ENCODE peak calls at places on chromosome 11, in seven cellular contexts. I is uterus, G is mammary epithelial cell, N is neural progenitor cell, P is tibial artery, K is heart left ventricle, R is transverse colon. V is an unnamed sample.
A peak's percentile ranks its signal among the peaks of the same experiment; 100 is the strongest.

GRCh38 chr11:9330387-9331384 is 16.3 kb upstream of the TMEM41B start:
- DNase-seq in K (no peak), R (no peak), N (no peak), I (no peak), G (peak; percentile 71), P (no peak), V (no peak)

GRCh38 chr11:46264976-46265375 is 12.5 kb upstream of the CREB3L1 start:
- DNase-seq in I (no peak), K (no peak), G (no peak), N (no peak), R (no peak), P (no peak), V (no peak)

GRCh38 chr11:105989124-105989523 is 32.9 kb downstream of the MSANTD4 start:
- DNase-seq in N (no peak), G (no peak), R (no peak), P (no peak), I (no peak), K (no peak), V (no peak)

GRCh38 chr11:76844511-76844910 is 16.2 kb upstream of the ACER3 start:
- DNase-seq in R (no peak), I (no peak), K (no peak), G (no peak), N (no peak), P (no peak), V (no peak)

GRCh38 chr11:5046226-5046625 is at the start of gene OR52J3:
- DNase-seq in R (no peak), I (no peak), K (no peak), N (no peak), P (no peak), G (no peak), V (no peak)

GRCh38 chr11:15276616-15277015 is 161.9 kb downstream of the INSC start:
- DNase-seq in R (no peak), P (no peak), G (no peak), I (no peak), K (no peak), N (peak; percentile 61), V (no peak)

GRCh38 chr11:1875093-1875785 is 16.5 kb downstream of the PRR33 start:
- DNase-seq in I (peak; percentile 16), K (peak; percentile 45), P (peak; percentile 65), N (no peak), G (no peak), R (peak; percentile 7), V (no peak)

GRCh38 chr11:128905345-128906184 is 14.4 kb downstream of the KCNJ5 start:
- DNase-seq in N (peak; percentile 72), P (peak; percentile 57), R (peak; percentile 43), K (peak; percentile 50), I (no peak), G (peak; percentile 62), V (no peak)

GRCh38 chr11:92380882-92381281 is 156.3 kb downstream of the FAT3 start:
- DNase-seq in K (no peak), R (no peak), G (peak; percentile 73), I (no peak), N (no peak), P (no peak), V (no peak)

GRCh38 chr11:75475767-75476650 is 43.0 kb upstream of the KLHL35 start:
- DNase-seq in N (no peak), R (peak; percentile 33), K (peak; percentile 65), G (peak; percentile 30), I (peak; percentile 60), P (no peak), V (no peak)

GRCh38 chr11:122788781-122789535 is 49.3 kb upstream of the CRTAM start:
- DNase-seq in P (no peak), I (no peak), G (no peak), K (no peak), R (no peak), N (no peak), V (no peak)

GRCh38 chr11:123434262-123434661 is 4.2 kb downstream of the GRAMD1B start:
- DNase-seq in N (peak; percentile 41), I (no peak), K (no peak), R (peak; percentile 17), G (no peak), P (peak; percentile 11), V (no peak)

GRCh38 chr11:57476223-57476882 is 16.0 kb downstream of the RTN4RL2 start:
- DNase-seq in P (no peak), G (peak; percentile 40), N (peak; percentile 59), R (peak; percentile 50), K (no peak), I (no peak), V (no peak)

GRCh38 chr11:13260963-13261599 is 16.5 kb upstream of the BMAL1 start:
- DNase-seq in I (peak; percentile 20), P (no peak), R (no peak), K (peak; percentile 57), N (no peak), G (peak; percentile 42), V (peak; percentile 91)

GRCh38 chr11:116852261-116853125 is 15.1 kb upstream of the APOA1 start:
- DNase-seq in P (peak; percentile 58), R (peak; percentile 42), G (peak; percentile 46), K (no peak), I (peak; percentile 40), N (no peak), V (no peak)

GRCh38 chr11:3642071-3642951 is 519 bp upstream of the ART5 start:
- DNase-seq in R (peak; percentile 74), P (peak; percentile 76), G (peak; percentile 61), K (peak; percentile 87), I (peak; percentile 83), N (peak; percentile 97), V (no peak)

GRCh38 chr11:8834379-8834778 is 76.6 kb upstream of the AKIP1 start:
- DNase-seq in P (no peak), G (no peak), K (no peak), R (no peak), N (no peak), I (no peak), V (no peak)

GRCh38 chr11:75557649-75558494 is 4.2 kb upstream of the SERPINH1 start:
- DNase-seq in I (peak; percentile 88), P (peak; percentile 92), G (no peak), K (peak; percentile 72), N (no peak), R (peak; percentile 41), V (no peak)

GRCh38 chr11:77990981-77991380 is 3.5 kb downstream of the INTS4 start:
- DNase-seq in P (no peak), K (no peak), G (no peak), N (no peak), R (no peak), I (no peak), V (no peak)

GRCh38 chr11:78000193-78000592 is 5.7 kb upstream of the INTS4 start:
- DNase-seq in R (peak; percentile 23), I (no peak), P (no peak), K (peak; percentile 29), N (peak; percentile 66), G (peak; percentile 48), V (no peak)

GRCh38 chr11:77999446-77999845 is 5.0 kb upstream of the INTS4 start:
- DNase-seq in P (no peak), G (no peak), R (no peak), I (no peak), K (no peak), N (no peak), V (no peak)

GRCh38 chr11:77993902-77994301 is 566 bp downstream of the INTS4 start:
- DNase-seq in I (no peak), R (no peak), N (peak; percentile 27), P (no peak), G (no peak), K (no peak), V (no peak)

GRCh38 chr11:77994434-77995362 is at the start of gene INTS4:
- DNase-seq in N (peak; percentile 100), R (peak; percentile 99), P (peak; percentile 100), G (peak; percentile 100), I (peak; percentile 99), K (peak; percentile 100), V (peak; percentile 99)
- TF ChIP-seq CTCF in N (no peak), R (no peak), P (no peak), G (no peak), I (no peak), K (no peak), V (no peak)

DNA sequence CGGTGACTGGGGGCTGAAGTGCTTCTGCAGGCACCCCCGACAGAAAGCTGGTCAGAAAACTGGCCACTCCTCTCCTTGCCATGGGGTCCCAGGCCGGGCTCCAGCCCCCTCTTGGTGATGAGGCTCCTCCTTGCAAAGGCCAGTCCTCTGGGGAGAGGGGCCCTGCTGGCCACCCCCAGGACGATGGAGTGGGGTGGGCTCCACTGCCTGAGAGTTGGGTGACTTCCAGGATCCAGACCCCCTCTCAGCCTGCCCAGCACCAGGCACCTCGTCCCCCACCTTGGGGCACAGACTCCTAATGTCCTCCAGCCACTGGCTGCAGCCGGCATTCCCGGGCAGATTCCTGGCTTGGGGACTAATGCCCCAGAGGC is 441 bp upstream of the RPS6KA4 start:
- DNase-seq in G (peak; percentile 23), P (peak; percentile 72), K (no peak), R (no peak), N (no peak), I (no peak), V (no peak)
- H3K27ac ChIP-seq in G (peak overlapping the region; percentile 53), P (peak overlapping the region; percentile 79), K (peak overlapping the region; percentile 92), R (peak overlapping the region; percentile 92), N (no peak overlapping the region), I (peak overlapping the region; percentile 90), V (peak overlapping the region; percentile 87)

GRCh38 chr11:62082292-62082657 is 41.5 kb upstream of the INCENP start:
- DNase-seq in K (no peak), N (no peak), P (no peak), R (no peak), I (no peak), G (no peak), V (no peak)
- TF ChIP-seq CTCF in K (no peak), N (no peak), P (no peak), R (no peak), I (no peak), G (no peak), V (no peak)

GRCh38 chr11:67429038-67429668 is 859 bp downstream of the RPS6KB2 start:
- DNase-seq in R (no peak), P (no peak), I (no peak), G (no peak), N (no peak), K (no peak), V (no peak)
- H3K27ac ChIP-seq in R (peak overlapping the region; percentile 95), P (peak overlapping the region; percentile 87), I (peak overlapping the region; percentile 82), G (peak overlapping the region; percentile 58), N (no peak overlapping the region), K (peak overlapping the region; percentile 86), V (peak overlapping the region; percentile 86)

DNA sequence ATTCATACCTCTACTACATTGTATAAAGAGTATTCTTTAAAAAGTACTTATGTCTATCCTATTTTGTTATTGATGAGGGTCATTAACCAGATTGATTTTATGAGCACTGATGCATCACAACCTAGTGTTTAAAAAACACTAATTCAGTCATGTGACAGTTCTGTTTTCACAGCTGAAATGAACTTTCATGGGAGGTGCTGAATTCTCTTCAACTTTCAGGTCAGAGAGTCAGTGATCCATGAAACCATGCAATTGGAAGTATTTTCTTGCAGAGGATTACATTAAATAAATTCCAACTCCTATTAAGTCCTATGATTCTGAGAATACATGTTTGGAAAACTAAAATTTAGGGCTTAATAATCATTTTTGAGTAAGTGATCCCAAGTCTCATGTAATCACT is 889.4 kb downstream of the KCNA4 start:
- DNase-seq in P (no peak), K (no peak), G (no peak), I (no peak), N (no peak), R (no peak), V (no peak)
- TF ChIP-seq CTCF in P (no peak), K (no peak), G (no peak), I (no peak), N (no peak), R (no peak), V (no peak)

GRCh38 chr11:126150256-126150655 is 61.2 kb downstream of the RPUSD4 start:
- DNase-seq in I (no peak), K (no peak), G (no peak), N (no peak), R (no peak), P (no peak), V (no peak)
- H3K27ac ChIP-seq in I (peak overlapping the region; percentile 42), K (no peak overlapping the region), G (no peak overlapping the region), N (no peak overlapping the region), R (no peak overlapping the region), P (no peak overlapping the region), V (no peak overlapping the region)